ENCODE peak calls at places on chromosomes 7 and 10, in ten cellular contexts. E, S, B, U, T, G, Y, J, O and D are unnamed samples.

GRCh38 chr10:17200885-17201164 is 647 bp downstream of the TRDMT1 start:
- DNase-seq in Y (peak; percentile 49), E (no peak), T (no peak), J (peak; percentile 53), S (peak; percentile 57), U (no peak), B (peak; percentile 68), O (no peak), G (no peak), D (peak; percentile 69)

GRCh38 chr7:51785171-51785570 is 468.6 kb upstream of the COBL start:
- DNase-seq in E (no peak), U (no peak), B (no peak), O (no peak), T (no peak), Y (no peak), S (no peak), J (no peak), G (no peak), D (no peak)

GRCh38 chr7:80719261-80719660 is 80.8 kb downstream of the CD36 start:
- DNase-seq in S (no peak), G (no peak), B (peak; percentile 14), T (no peak), O (no peak), Y (no peak), U (no peak), J (no peak), E (no peak), D (no peak)

GRCh38 chr7:150962743-150963399 is 15.2 kb downstream of the KCNH2 start:
- DNase-seq in B (peak; percentile 27), J (peak; percentile 60), T (no peak), G (peak; percentile 66), U (peak; percentile 35), O (peak; percentile 90), E (no peak), Y (no peak), S (peak; percentile 49), D (no peak)

GRCh38 chr7:125878990-125879389 is 949.4 kb upstream of the POT1 start:
- DNase-seq in O (no peak), T (no peak), J (no peak), S (no peak), B (no peak), Y (no peak), G (no peak), E (no peak), U (no peak), D (no peak)

GRCh38 chr7:66315192-66315591 is 110.1 kb downstream of the TPST1 start:
- DNase-seq in E (no peak), G (no peak), T (no peak), S (no peak), Y (no peak), O (peak; percentile 64), U (no peak), J (no peak), B (peak; percentile 50), D (no peak)

GRCh38 chr7:17548014-17548653 is 249.7 kb downstream of the AHR start:
- DNase-seq in B (no peak), O (peak; percentile 67), J (no peak), T (no peak), Y (no peak), E (no peak), U (no peak), S (no peak), G (no peak), D (no peak)

GRCh38 chr7:26117142-26117807 is 34.7 kb upstream of the NFE2L3 start:
- DNase-seq in Y (no peak), O (peak; percentile 53), S (no peak), T (no peak), U (no peak), J (no peak), E (no peak), B (no peak), G (no peak), D (no peak)

GRCh38 chr7:33909755-33910154 is 4.4 kb downstream of the BMPER start:
- DNase-seq in O (no peak), E (no peak), G (no peak), U (no peak), J (no peak), T (no peak), B (no peak), Y (no peak), S (no peak), D (no peak)

GRCh38 chr10:3873728-3874461 is 88.9 kb upstream of the KLF6 start:
- DNase-seq in U (peak; percentile 18), G (no peak), B (peak; percentile 92), S (peak; percentile 81), O (no peak), Y (no peak), E (no peak), J (no peak), T (no peak), D (no peak)

GRCh38 chr10:45000764-45001381 is at the start of gene ZNF22:
- DNase-seq in J (peak; percentile 74), S (peak; percentile 85), E (peak; percentile 91), U (peak; percentile 40), G (peak; percentile 81), O (peak; percentile 86), Y (peak; percentile 84), T (peak; percentile 84), B (peak; percentile 81), D (peak; percentile 75)

GRCh38 chr10:125193306-125193877 is 33.0 kb upstream of the CTBP2 start:
- DNase-seq in T (no peak), E (no peak), J (no peak), S (no peak), Y (no peak), O (no peak), U (no peak), B (no peak), G (no peak), D (no peak)

GRCh38 chr7:14380881-14381280 is 391.4 kb upstream of the ETV1 start:
- DNase-seq in U (no peak), S (no peak), O (no peak), J (no peak), B (no peak), T (no peak), G (no peak), Y (no peak), E (no peak), D (no peak)

GRCh38 chr10:95260909-95261552 is 29.8 kb downstream of the PDLIM1 start:
- DNase-seq in B (no peak), E (no peak), J (no peak), S (no peak), Y (no peak), U (no peak), G (no peak), T (no peak), O (no peak), D (no peak)

GRCh38 chr10:78307576-78307975 is 273.9 kb downstream of the RPS24 start:
- DNase-seq in Y (no peak), J (no peak), B (no peak), U (no peak), T (peak; percentile 16), E (no peak), O (no peak), G (no peak), S (no peak), D (no peak)

GRCh38 chr7:68009716-68010115 is 1013.1 kb downstream of the TYW1 start:
- DNase-seq in T (no peak), J (no peak), Y (no peak), O (no peak), U (no peak), B (no peak), S (peak; percentile 1), G (no peak), E (no peak), D (no peak)

GRCh38 chr7:115816318-115816974 is 214.1 kb downstream of the TFEC start:
- DNase-seq in G (no peak), T (no peak), S (no peak), O (no peak), U (no peak), E (no peak), Y (no peak), B (no peak), J (no peak), D (no peak)
- H3K27ac ChIP-seq in G (no peak overlapping the region), T (no peak overlapping the region), S (no peak overlapping the region), O (no peak overlapping the region), U (no peak overlapping the region), E (no peak overlapping the region), Y (no peak overlapping the region), B (no peak overlapping the region), J (no peak overlapping the region), D (no peak overlapping the region)

DNA sequence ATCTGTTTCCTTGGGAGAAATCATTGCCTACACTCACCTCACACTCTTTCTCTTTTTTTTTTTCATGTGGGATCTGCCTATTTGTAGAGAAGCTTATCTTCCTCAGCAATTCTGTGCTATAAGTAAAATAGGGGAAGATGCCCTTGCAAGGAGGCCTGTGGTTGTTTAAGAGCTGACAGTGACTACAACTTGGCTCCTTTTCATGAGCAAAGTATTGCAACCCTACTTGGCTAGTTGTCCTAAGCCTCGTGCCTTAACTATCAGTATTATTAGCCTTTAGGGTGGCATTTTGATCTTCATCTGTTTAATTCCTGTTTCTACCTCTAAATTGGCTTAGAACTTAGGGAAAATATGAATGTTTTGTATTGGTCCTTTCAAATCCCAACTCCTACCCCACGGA is 56.1 kb downstream of the SLC16A12 start:
- DNase-seq in U (no peak), G (no peak), Y (no peak), E (no peak), T (no peak), J (no peak), O (no peak), B (no peak), S (peak; percentile 59), D (no peak)
- H3K27ac ChIP-seq in U (no peak overlapping the region), G (peak overlapping the region; percentile 73), Y (peak overlapping the region; percentile 33), E (no peak overlapping the region), T (peak overlapping the region; percentile 46), J (peak overlapping the region; percentile 11), O (no peak overlapping the region), B (no peak overlapping the region), S (peak overlapping the region; percentile 97), D (peak overlapping the region; percentile 1)

GRCh38 chr10:71752391-71753090 is 20.8 kb downstream of the VSIR start:
- DNase-seq in E (no peak), B (no peak), O (no peak), T (no peak), Y (no peak), J (peak; percentile 70), G (no peak), S (no peak), U (no peak), D (no peak)
- H3K27ac ChIP-seq in E (no peak overlapping the region), B (no peak overlapping the region), O (no peak overlapping the region), T (no peak overlapping the region), Y (no peak overlapping the region), J (peak overlapping the region; percentile 84), G (peak overlapping the region; percentile 80), S (no peak overlapping the region), U (peak overlapping the region; percentile 55), D (no peak overlapping the region)

DNA sequence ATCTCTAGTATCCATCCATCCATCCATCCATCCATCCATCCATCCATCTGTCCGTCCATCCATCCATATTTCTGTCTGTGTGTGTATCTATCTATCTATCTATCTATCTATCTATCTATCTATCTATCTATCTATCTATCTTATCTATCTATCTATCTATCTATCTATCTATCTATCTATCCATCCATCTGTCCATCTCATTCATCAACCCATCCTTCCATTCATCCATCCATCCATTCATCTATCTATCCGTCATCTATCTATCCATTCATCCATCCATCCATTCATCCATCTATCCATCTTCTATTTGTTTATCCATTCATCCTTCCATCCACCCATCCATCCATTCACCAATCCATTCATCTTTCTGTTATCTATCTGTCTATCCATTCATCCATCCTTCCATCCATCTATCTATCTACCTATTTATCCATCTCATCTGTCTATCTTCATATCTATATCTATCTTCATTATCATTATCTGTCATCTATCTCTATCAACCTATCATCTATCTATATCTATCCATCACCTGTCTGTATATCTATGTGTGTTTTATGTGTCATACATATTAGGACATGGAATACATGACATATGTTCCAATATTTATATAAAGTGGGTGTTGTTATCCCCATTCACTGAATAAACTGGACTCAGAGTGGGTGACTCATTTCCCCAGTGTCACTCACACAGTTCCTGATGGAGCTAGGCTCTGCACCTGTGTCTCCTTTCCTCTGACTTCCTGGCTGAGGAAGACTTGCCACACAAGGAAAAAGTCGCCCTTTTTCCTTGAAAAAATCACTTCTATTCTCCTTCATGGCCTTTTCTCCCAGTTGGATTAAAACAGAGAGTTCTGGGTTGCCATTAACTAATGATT is 200.1 kb downstream of the CCDC3 start:
- DNase-seq in O (no peak), G (no peak), B (no peak), J (no peak), T (no peak), E (no peak), U (no peak), Y (no peak), S (no peak), D (no peak)
- H3K27ac ChIP-seq in O (no peak overlapping the region), G (no peak overlapping the region), B (no peak overlapping the region), J (no peak overlapping the region), T (no peak overlapping the region), E (no peak overlapping the region), U (no peak overlapping the region), Y (no peak overlapping the region), S (no peak overlapping the region), D (no peak overlapping the region)